ENCODE peak calls at places on chromosomes 6 and 20, in nine cellular contexts. I, K, P, X, A, B, S, R and J are unnamed samples.

GRCh38 chr20:49916146-49917002 is 1.0 kb upstream of the SPATA2 start:
- DNase-seq in S (no peak), P (no peak), B (peak), R (no peak), I (peak), A (no peak), K (peak), X (peak), J (peak)

GRCh38 chr20:51372176-51372803 is 170.2 kb downstream of the NFATC2 start:
- DNase-seq in S (peak), I (peak), A (peak), P (peak), B (peak), X (peak), K (peak), R (peak), J (peak)

GRCh38 chr6:169236988-169237387 is 16.7 kb downstream of the THBS2 start:
- DNase-seq in X (no peak), A (no peak), B (no peak), R (no peak), S (no peak), P (peak), I (no peak), K (no peak), J (no peak)

GRCh38 chr6:75376347-75377024 is 91.9 kb upstream of the TMEM30A start:
- DNase-seq in B (no peak), R (no peak), P (no peak), X (no peak), A (no peak), I (peak), K (peak), S (no peak), J (no peak)

GRCh38 chr20:51608060-51608459 is 65.5 kb upstream of the NFATC2 start:
- DNase-seq in I (no peak), B (no peak), A (no peak), X (no peak), K (no peak), R (no peak), P (no peak), S (no peak), J (no peak)

GRCh38 chr6:8337147-8337546 is 98.2 kb downstream of the SLC35B3 start:
- DNase-seq in P (no peak), S (no peak), X (no peak), R (no peak), I (no peak), A (no peak), B (no peak), K (no peak), J (no peak)

GRCh38 chr6:138422861-138423260 is 18.8 kb downstream of the HEBP2 start:
- DNase-seq in R (peak), S (no peak), I (no peak), K (no peak), A (peak), X (no peak), P (no peak), B (no peak), J (peak)

GRCh38 chr6:73719041-73719440 is 23.0 kb downstream of the CD109 start:
- DNase-seq in K (no peak), A (no peak), B (no peak), X (no peak), S (no peak), P (no peak), R (no peak), I (no peak), J (no peak)

GRCh38 chr6:156984178-156984738 is 207.1 kb downstream of the ARID1B start:
- DNase-seq in K (no peak), R (no peak), S (no peak), B (no peak), P (no peak), X (no peak), A (no peak), I (peak), J (no peak)

GRCh38 chr20:21702553-21703467 is 2.7 kb upstream of the PAX1 start:
- DNase-seq in S (no peak), K (peak), I (no peak), P (no peak), R (peak), A (peak), X (no peak), B (peak), J (peak)

GRCh38 chr6:160996316-160996715 is 4.7 kb downstream of the MAP3K4 start:
- DNase-seq in K (no peak), B (no peak), R (no peak), A (peak), P (no peak), I (peak), S (no peak), X (no peak), J (peak)